ENCODE peak calls at places on chromosomes 12 and 14, in four cellular contexts. L, X, R and Q are unnamed samples.

GRCh38 chr14:81353691-81354323 is 46.3 kb downstream of the STON2 start:
- DNase-seq in L (no peak), X (no peak), R (no peak), Q (no peak)

GRCh38 chr14:56056031-56056430 is 62.2 kb upstream of the PELI2 start:
- DNase-seq in L (no peak), X (no peak), R (no peak), Q (no peak)

GRCh38 chr12:52496054-52496453 is 3.0 kb upstream of the KRT6A start:
- DNase-seq in L (no peak), X (no peak), R (no peak), Q (no peak)

GRCh38 chr12:127284021-127284420 is 982.9 kb upstream of the TMEM132C start:
- DNase-seq in L (no peak), X (no peak), R (no peak), Q (no peak)

GRCh38 chr12:128966411-128966810 is 113.1 kb downstream of the GLT1D1 start:
- DNase-seq in L (no peak), X (no peak), R (no peak), Q (no peak)

GRCh38 chr14:101562659-101563351 is 1.5 kb downstream of the DIO3 start:
- DNase-seq in L (no peak), X (peak), R (no peak), Q (no peak)

GRCh38 chr14:50058112-50058511 is 58.3 kb downstream of the VCPKMT start:
- DNase-seq in L (no peak), X (no peak), R (no peak), Q (no peak)

GRCh38 chr14:67396381-67396965 is 15.5 kb downstream of the PLEK2 start:
- DNase-seq in L (no peak), X (no peak), R (no peak), Q (no peak)

GRCh38 chr14:64910847-64911495 is 3.3 kb upstream of the CHURC1 start:
- DNase-seq in L (peak), X (no peak), R (peak), Q (no peak)

GRCh38 chr14:76950043-76951020 is 78.2 kb downstream of the IRF2BPL start:
- DNase-seq in L (no peak), X (no peak), R (no peak), Q (no peak)

GRCh38 chr12:53984901-53985357 is at the start of gene HOXC10:
- DNase-seq in L (peak), X (peak), R (peak), Q (peak)

GRCh38 chr12:100987552-100988277 is 193.1 kb downstream of the ANO4 start:
- DNase-seq in L (peak), X (no peak), R (peak), Q (no peak)

GRCh38 chr14:106883218-106883692 is 1356.9 kb downstream of the TMEM121 start:
- DNase-seq in L (no peak), X (no peak), R (peak), Q (no peak)

GRCh38 chr12:88756153-88756552 is 175.9 kb upstream of the KITLG start:
- DNase-seq in L (no peak), X (no peak), R (no peak), Q (no peak)

GRCh38 chr12:106114084-106115068 is 24.4 kb downstream of the NUAK1 start:
- DNase-seq in L (no peak), X (no peak), R (no peak), Q (no peak)

GRCh38 chr12:72673853-72674252 is 401.7 kb downstream of the TRHDE start:
- DNase-seq in L (no peak), X (no peak), R (no peak), Q (no peak)

GRCh38 chr12:59322473-59322872 is 273.4 kb upstream of the SLC16A7 start:
- DNase-seq in L (no peak), X (no peak), R (peak), Q (no peak)

GRCh38 chr12:111444706-111445310 is 39.1 kb downstream of the SH2B3 start:
- DNase-seq in L (peak), X (no peak), R (peak), Q (peak)

GRCh38 chr14:65222434-65222833 is 120.1 kb upstream of the MAX start:
- DNase-seq in L (peak), X (peak), R (peak), Q (peak)

GRCh38 chr12:78062781-78063180 is 232.1 kb downstream of the NAV3 start:
- DNase-seq in L (no peak), X (no peak), R (no peak), Q (no peak)

GRCh38 chr14:54503476-54503875 is 6.2 kb upstream of the CGRRF1 start:
- DNase-seq in L (no peak), X (no peak), R (no peak), Q (no peak)

GRCh38 chr14:73752297-73752992 is 38.3 kb upstream of the PNMA1 start:
- DNase-seq in L (peak), X (peak), R (no peak), Q (no peak)

GRCh38 chr12:7042847-7043246 is 17.7 kb upstream of the C1S start:
- DNase-seq in L (peak), X (no peak), R (no peak), Q (no peak)

GRCh38 chr12:14283489-14284144 is 81.9 kb upstream of the ATF7IP start:
- DNase-seq in L (peak), X (no peak), R (peak), Q (no peak)

GRCh38 chr12:62931481-62931880 is 3.5 kb downstream of the PPM1H start:
- DNase-seq in L (no peak), X (no peak), R (no peak), Q (no peak)

GRCh38 chr14:89276424-89276975 is 140.5 kb downstream of the FOXN3 start:
- DNase-seq in L (no peak), X (no peak), R (no peak), Q (no peak)

GRCh38 chr14:101197595-101198397 is 294.3 kb upstream of the RTL1 start:
- DNase-seq in L (no peak), X (peak), R (peak), Q (no peak)

GRCh38 chr14:38197001-38197760 is 10.5 kb upstream of the SSTR1 start:
- DNase-seq in L (no peak), X (no peak), R (no peak), Q (no peak)

GRCh38 chr14:31270196-31270772 is 62.7 kb upstream of the HECTD1 start:
- DNase-seq in L (peak), X (peak), R (peak), Q (peak)

GRCh38 chr12:39772708-39773665 is 153.4 kb upstream of the ABCD2 start:
- DNase-seq in L (no peak), X (no peak), R (no peak), Q (no peak)

GRCh38 chr12:30806989-30807694 is 52.4 kb upstream of the CAPRIN2 start:
- DNase-seq in L (peak), X (no peak), R (peak), Q (no peak)

GRCh38 chr14:59371762-59372161 is 93.4 kb downstream of the GPR135 start:
- DNase-seq in L (no peak), X (no peak), R (no peak), Q (no peak)

GRCh38 chr14:55389330-55389729 is 22.3 kb downstream of the ATG14 start:
- DNase-seq in L (no peak), X (no peak), R (no peak), Q (no peak)

GRCh38 chr14:76717508-76717907 is 43.8 kb upstream of the VASH1 start:
- DNase-seq in L (no peak), X (no peak), R (peak), Q (peak)

GRCh38 chr14:52918486-52918885 is 32.4 kb downstream of the FERMT2 start:
- DNase-seq in L (no peak), X (no peak), R (no peak), Q (no peak)

GRCh38 chr12:90987520-90987919 is 17.3 kb downstream of the EPYC start:
- DNase-seq in L (no peak), X (no peak), R (no peak), Q (no peak)

GRCh38 chr14:35395283-35395682 is 9.3 kb downstream of the NFKBIA start:
- DNase-seq in L (no peak), X (no peak), R (no peak), Q (no peak)

DNA sequence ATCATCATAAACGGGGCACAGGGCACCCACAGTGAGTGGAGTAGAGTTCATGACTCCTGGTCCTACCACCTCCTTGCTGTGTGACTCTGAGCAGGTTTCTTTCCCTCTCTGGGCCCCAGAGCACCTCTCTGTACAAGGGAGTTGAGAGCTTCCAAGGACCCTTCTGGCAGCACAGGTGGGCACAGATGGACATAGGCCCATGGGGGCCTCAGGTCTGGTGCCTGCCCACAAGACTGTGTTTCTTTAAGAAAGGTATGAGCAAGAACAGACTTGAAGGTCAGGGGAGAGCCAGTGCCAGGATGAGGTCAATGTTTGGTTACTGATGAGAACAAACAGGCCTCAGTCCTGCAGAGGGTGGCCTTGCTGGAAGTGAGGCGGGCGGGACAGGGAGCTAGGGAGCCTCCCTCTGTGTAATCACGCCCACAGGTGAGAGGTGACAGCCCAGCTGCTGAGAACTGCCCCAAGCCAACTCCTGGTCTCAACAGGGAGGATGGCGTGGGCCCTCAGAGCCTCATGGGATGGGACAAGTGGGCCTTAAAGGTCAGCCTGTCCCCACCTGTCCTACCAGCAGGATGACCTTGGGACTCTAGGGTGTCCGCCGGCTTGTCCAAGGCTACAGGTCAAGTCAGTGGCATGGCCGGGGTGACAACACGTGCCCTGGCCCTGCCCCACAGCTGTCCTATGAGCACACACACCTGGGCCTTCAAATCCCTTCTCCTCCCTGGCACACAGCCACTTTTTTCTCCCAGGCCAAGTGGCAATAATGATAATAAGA is 49.1 kb downstream of the CCDC85C start:
- DNase-seq in L (no peak), X (peak), R (no peak), Q (peak)
- H3K27ac ChIP-seq in L (no peak), X (no peak), R (no peak), Q (peak)

GRCh38 chr14:104203071-104203425 is 64.7 kb downstream of the KIF26A start:
- DNase-seq in L (no peak), X (no peak), R (no peak), Q (no peak)
- TF ChIP-seq CTCF in L (no peak), X (no peak), R (no peak), Q (no peak)

GRCh38 chr14:103220134-103220981 is 97.1 kb downstream of the TNFAIP2 start:
- DNase-seq in L (peak), X (no peak), R (peak), Q (no peak)
- H3K4me3 ChIP-seq in L (peak), X (peak), R (no peak), Q (no peak)

GRCh38 chr14:69047255-69047654 is 68.2 kb upstream of the ACTN1 start:
- DNase-seq in L (no peak), X (no peak), R (no peak), Q (no peak)
- H3K27ac ChIP-seq in L (no peak), X (no peak), R (no peak), Q (no peak)

DNA sequence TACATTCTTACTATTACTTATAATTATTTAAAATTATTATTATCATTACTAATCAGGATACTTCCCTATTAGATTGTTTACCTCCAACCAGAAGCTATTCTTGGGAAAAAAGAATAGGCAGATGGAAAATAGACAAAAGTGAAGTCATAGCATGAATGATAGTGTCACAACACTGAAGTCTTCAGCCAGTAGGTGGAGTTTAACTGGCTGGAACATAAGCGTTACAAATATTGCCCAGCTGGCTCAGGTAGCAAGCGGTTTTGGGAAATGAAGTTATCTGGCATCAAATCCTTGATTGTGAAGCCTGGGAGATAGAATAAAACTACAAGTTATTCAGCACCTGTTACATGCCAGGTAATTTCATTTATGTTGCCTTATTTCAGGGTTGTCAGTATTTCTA is 762.9 kb downstream of the C12orf50 start:
- DNase-seq in L (peak), X (no peak), R (no peak), Q (no peak)
- TF ChIP-seq CTCF in L (peak), X (peak), R (peak), Q (no peak)

DNA sequence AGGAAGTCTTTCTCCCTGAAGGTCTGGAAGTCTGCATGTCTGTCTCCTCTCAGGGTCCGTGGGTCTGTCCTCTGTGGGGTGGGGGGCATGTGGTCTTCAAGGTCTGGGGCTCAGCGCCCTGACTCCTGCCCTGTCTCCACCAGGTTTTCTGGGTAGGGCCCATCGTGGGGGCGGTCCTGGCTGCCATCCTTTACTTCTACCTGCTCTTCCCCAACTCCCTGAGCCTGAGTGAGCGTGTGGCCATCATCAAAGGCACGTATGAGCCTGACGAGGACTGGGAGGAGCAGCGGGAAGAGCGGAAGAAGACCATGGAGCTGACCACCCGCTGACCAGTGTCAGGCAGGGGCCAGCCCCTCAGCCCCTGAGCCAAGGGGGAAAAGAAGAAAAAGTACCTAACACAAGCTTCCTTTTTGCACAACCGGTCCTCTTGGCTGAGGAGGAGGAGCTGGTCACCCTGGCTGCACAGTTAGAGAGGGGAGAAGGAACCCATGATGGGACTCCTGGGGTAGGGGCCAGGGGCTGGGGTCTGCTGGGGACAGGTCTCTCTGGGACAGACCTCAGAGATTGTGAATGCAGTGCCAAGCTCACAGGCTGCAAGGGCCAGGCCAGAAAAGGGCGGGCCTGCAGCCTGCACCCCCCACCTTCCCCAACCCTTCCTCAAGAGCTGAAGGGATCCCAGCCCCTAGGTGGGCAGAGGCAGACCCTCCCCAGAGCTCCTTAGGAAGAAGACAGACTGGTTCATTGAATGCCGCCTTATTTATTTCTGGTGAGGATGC is 3.4 kb downstream of the AQP5 start:
- DNase-seq in L (no peak), X (peak), R (no peak), Q (no peak)
- H3K4me3 ChIP-seq in L (no peak), X (no peak), R (no peak), Q (no peak)

GRCh38 chr12:79448816-79449215 is 241.9 kb downstream of the PAWR start:
- DNase-seq in L (no peak), X (no peak), R (no peak), Q (no peak)

GRCh38 chr12:79454338-79454777 is 236.4 kb downstream of the PAWR start:
- DNase-seq in L (no peak), X (no peak), R (no peak), Q (no peak)

GRCh38 chr12:79451988-79452387 is 238.8 kb downstream of the PAWR start:
- DNase-seq in L (no peak), X (no peak), R (no peak), Q (no peak)

GRCh38 chr12:79452906-79453305 is 237.9 kb downstream of the PAWR start:
- DNase-seq in L (no peak), X (no peak), R (peak), Q (no peak)

GRCh38 chr12:79451365-79451764 is 239.4 kb downstream of the PAWR start:
- DNase-seq in L (no peak), X (no peak), R (no peak), Q (no peak)
- H3K27ac ChIP-seq in L (no peak), X (no peak), R (no peak), Q (no peak)

DNA sequence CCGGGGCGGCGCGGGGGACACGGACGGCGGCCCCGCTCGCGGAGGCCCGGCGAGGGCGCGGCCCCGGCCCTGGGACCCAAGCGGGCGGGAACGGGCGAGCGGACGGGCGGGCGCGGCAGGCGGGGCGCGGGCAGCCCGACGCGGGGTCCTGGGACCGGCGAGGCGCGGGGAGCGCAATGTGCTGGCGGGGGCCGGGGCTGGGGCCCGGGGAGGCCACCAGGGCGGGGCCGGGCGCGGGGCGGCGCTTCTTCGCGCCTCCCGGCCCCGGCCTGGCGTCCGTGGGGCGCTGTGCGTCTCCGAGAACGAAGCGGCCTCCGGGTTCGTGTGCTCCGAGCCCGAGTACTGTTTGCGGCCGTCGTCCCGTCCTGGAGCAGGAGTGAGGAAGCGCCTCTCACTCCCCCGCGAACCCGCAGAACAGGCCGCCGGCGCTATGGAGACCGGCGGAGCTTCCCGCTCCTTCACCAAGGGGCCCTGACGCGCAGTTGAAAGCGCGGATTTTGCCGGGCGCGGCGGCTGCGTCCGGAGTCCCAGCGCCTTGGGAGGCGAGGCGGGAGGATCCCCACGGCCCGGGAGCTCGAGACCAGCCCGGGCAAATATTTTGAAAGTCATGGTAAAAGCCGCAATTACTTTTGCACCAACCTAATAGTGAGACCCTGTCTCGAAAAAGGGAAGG is 415 bp upstream of the ANKLE2 start:
- DNase-seq in L (peak), X (peak), R (peak), Q (peak)
- TF ChIP-seq CTCF in L (peak), X (peak), R (peak), Q (no peak)

GRCh38 chr12:29228474-29229157 is 79.5 kb downstream of the FAR2 start:
- DNase-seq in L (no peak), X (no peak), R (peak), Q (no peak)
- H3K4me3 ChIP-seq in L (no peak), X (no peak), R (no peak), Q (no peak)